ENCODE peak calls at places on chromosome 16, in ten cellular contexts. One of them, this sample, is unnamed.

GRCh38 chr16:83989300-83989699 is 21.3 kb downstream of the NECAB2 start:
- DNase-seq in transverse colon: no peak
- DNase-seq in CD4-positive, CD25-positive, alpha-beta regulatory T cell: no peak
- DNase-seq in WERI-Rb-1: no peak
- DNase-seq in uterus: no peak
- DNase-seq in mammary epithelial cell: no peak
- DNase-seq in cardiac muscle cell: no peak
- DNase-seq in stomach: no peak
- DNase-seq in upper lobe of right lung: no peak
- DNase-seq in psoas muscle: no peak
- DNase-seq in this sample: no peak

GRCh38 chr16:23371368-23371767 is 69.3 kb downstream of the SCNN1B start:
- DNase-seq in transverse colon: no peak
- DNase-seq in CD4-positive, CD25-positive, alpha-beta regulatory T cell: no peak
- DNase-seq in WERI-Rb-1: no peak
- DNase-seq in uterus: no peak
- DNase-seq in mammary epithelial cell: no peak
- DNase-seq in cardiac muscle cell: no peak
- DNase-seq in stomach: no peak
- DNase-seq in upper lobe of right lung: no peak
- DNase-seq in psoas muscle: no peak
- DNase-seq in this sample: no peak

GRCh38 chr16:87581867-87582220 is 20.5 kb upstream of the JPH3 start:
- DNase-seq in transverse colon: peak
- DNase-seq in CD4-positive, CD25-positive, alpha-beta regulatory T cell: no peak
- DNase-seq in WERI-Rb-1: no peak
- DNase-seq in uterus: peak
- DNase-seq in mammary epithelial cell: peak
- DNase-seq in cardiac muscle cell: peak
- DNase-seq in stomach: peak
- DNase-seq in upper lobe of right lung: no peak
- DNase-seq in psoas muscle: peak
- DNase-seq in this sample: no peak

GRCh38 chr16:48546774-48547173 is 63.2 kb downstream of the N4BP1 start:
- DNase-seq in transverse colon: peak
- DNase-seq in CD4-positive, CD25-positive, alpha-beta regulatory T cell: no peak
- DNase-seq in WERI-Rb-1: no peak
- DNase-seq in uterus: no peak
- DNase-seq in mammary epithelial cell: no peak
- DNase-seq in cardiac muscle cell: no peak
- DNase-seq in stomach: peak
- DNase-seq in upper lobe of right lung: no peak
- DNase-seq in psoas muscle: no peak
- DNase-seq in this sample: no peak

GRCh38 chr16:9913604-9914330 is 268.5 kb downstream of the GRIN2A start:
- DNase-seq in transverse colon: no peak
- DNase-seq in CD4-positive, CD25-positive, alpha-beta regulatory T cell: no peak
- DNase-seq in WERI-Rb-1: no peak
- DNase-seq in uterus: no peak
- DNase-seq in mammary epithelial cell: no peak
- DNase-seq in cardiac muscle cell: no peak
- DNase-seq in stomach: no peak
- DNase-seq in upper lobe of right lung: no peak
- DNase-seq in psoas muscle: no peak
- DNase-seq in this sample: no peak

GRCh38 chr16:4874686-4875085 is 27.4 kb downstream of the UBN1 start:
- DNase-seq in transverse colon: no peak
- DNase-seq in CD4-positive, CD25-positive, alpha-beta regulatory T cell: no peak
- DNase-seq in WERI-Rb-1: no peak
- DNase-seq in uterus: no peak
- DNase-seq in mammary epithelial cell: no peak
- DNase-seq in cardiac muscle cell: no peak
- DNase-seq in stomach: no peak
- DNase-seq in upper lobe of right lung: no peak
- DNase-seq in psoas muscle: no peak
- DNase-seq in this sample: no peak

GRCh38 chr16:47732806-47733150 is 271.6 kb downstream of the PHKB start:
- DNase-seq in transverse colon: no peak
- DNase-seq in CD4-positive, CD25-positive, alpha-beta regulatory T cell: no peak
- DNase-seq in WERI-Rb-1: no peak
- DNase-seq in uterus: no peak
- DNase-seq in mammary epithelial cell: peak
- DNase-seq in cardiac muscle cell: peak
- DNase-seq in stomach: no peak
- DNase-seq in upper lobe of right lung: no peak
- DNase-seq in psoas muscle: no peak
- DNase-seq in this sample: no peak

GRCh38 chr16:84618428-84619102 is 687 bp upstream of the COTL1 start:
- DNase-seq in transverse colon: no peak
- DNase-seq in CD4-positive, CD25-positive, alpha-beta regulatory T cell: no peak
- DNase-seq in WERI-Rb-1: peak
- DNase-seq in uterus: peak
- DNase-seq in mammary epithelial cell: peak
- DNase-seq in cardiac muscle cell: peak
- DNase-seq in stomach: no peak
- DNase-seq in upper lobe of right lung: no peak
- DNase-seq in psoas muscle: no peak
- DNase-seq in this sample: peak

GRCh38 chr16:23333034-23333579 is 31.0 kb downstream of the SCNN1B start:
- DNase-seq in transverse colon: no peak
- DNase-seq in CD4-positive, CD25-positive, alpha-beta regulatory T cell: no peak
- DNase-seq in WERI-Rb-1: no peak
- DNase-seq in uterus: no peak
- DNase-seq in mammary epithelial cell: peak
- DNase-seq in cardiac muscle cell: no peak
- DNase-seq in stomach: no peak
- DNase-seq in upper lobe of right lung: no peak
- DNase-seq in psoas muscle: no peak
- DNase-seq in this sample: no peak

GRCh38 chr16:70809392-70810060 is 8.6 kb upstream of the VAC14 start:
- DNase-seq in transverse colon: no peak
- DNase-seq in CD4-positive, CD25-positive, alpha-beta regulatory T cell: no peak
- DNase-seq in WERI-Rb-1: no peak
- DNase-seq in uterus: no peak
- DNase-seq in mammary epithelial cell: peak
- DNase-seq in cardiac muscle cell: no peak
- DNase-seq in stomach: no peak
- DNase-seq in upper lobe of right lung: no peak
- DNase-seq in psoas muscle: no peak
- DNase-seq in this sample: no peak

GRCh38 chr16:19809121-19809635 is 75.5 kb downstream of the GPRC5B start:
- DNase-seq in transverse colon: no peak
- DNase-seq in CD4-positive, CD25-positive, alpha-beta regulatory T cell: peak
- DNase-seq in WERI-Rb-1: no peak
- DNase-seq in uterus: no peak
- DNase-seq in mammary epithelial cell: peak
- DNase-seq in cardiac muscle cell: peak
- DNase-seq in stomach: peak
- DNase-seq in upper lobe of right lung: no peak
- DNase-seq in psoas muscle: peak
- DNase-seq in this sample: peak

GRCh38 chr16:85762970-85763369 is 12.1 kb upstream of the C16orf74 start:
- DNase-seq in transverse colon: no peak
- DNase-seq in CD4-positive, CD25-positive, alpha-beta regulatory T cell: no peak
- DNase-seq in WERI-Rb-1: no peak
- DNase-seq in uterus: no peak
- DNase-seq in mammary epithelial cell: no peak
- DNase-seq in cardiac muscle cell: no peak
- DNase-seq in stomach: no peak
- DNase-seq in upper lobe of right lung: no peak
- DNase-seq in psoas muscle: no peak
- DNase-seq in this sample: no peak
- H3K27ac ChIP-seq in transverse colon: no peak
- H3K27ac ChIP-seq in CD4-positive, CD25-positive, alpha-beta regulatory T cell: no peak
- H3K27ac ChIP-seq in WERI-Rb-1: no peak
- H3K27ac ChIP-seq in uterus: no peak
- H3K27ac ChIP-seq in mammary epithelial cell: no peak
- H3K27ac ChIP-seq in cardiac muscle cell: no peak
- H3K27ac ChIP-seq in stomach: no peak
- H3K27ac ChIP-seq in upper lobe of right lung: no peak
- H3K27ac ChIP-seq in psoas muscle: no peak
- H3K27ac ChIP-seq in this sample: no peak

DNA sequence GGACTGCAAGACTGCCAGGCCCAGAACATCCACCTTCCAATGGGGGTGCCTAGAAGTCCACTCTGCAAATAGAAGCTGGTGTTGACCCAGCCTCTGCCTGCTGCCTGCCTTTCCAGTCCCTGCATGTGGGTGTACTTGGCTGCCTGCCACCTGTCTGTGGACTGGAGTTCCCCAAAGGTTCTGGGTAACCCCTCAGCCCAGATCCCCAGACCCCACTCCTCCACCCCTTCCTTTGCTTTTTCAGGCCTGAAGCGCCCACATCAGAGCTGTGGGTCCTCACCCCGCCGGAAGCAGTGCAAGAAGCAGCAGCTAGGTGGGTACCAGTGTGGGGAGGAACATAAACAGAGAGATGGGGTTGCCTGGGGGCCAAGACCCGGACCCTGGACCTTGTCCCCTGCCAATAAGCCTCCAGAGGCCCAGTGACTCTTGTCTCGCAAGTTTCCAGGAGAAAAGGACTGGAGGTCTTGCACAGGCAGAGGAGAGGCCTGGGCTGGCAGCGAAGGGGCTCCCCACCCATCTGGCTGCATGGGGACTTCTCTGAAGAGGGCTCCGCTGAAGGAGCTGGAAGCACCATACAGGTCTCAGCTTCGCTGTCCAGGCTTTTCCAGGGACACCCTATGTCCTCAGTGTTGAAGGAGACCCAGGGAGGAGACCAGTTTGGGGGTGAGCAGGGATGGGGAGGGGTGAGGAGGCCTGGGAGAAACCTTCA is 34.3 kb downstream of the NLRC5 start:
- DNase-seq in transverse colon: no peak
- DNase-seq in CD4-positive, CD25-positive, alpha-beta regulatory T cell: peak
- DNase-seq in WERI-Rb-1: no peak
- DNase-seq in uterus: no peak
- DNase-seq in mammary epithelial cell: no peak
- DNase-seq in cardiac muscle cell: no peak
- DNase-seq in stomach: no peak
- DNase-seq in upper lobe of right lung: no peak
- DNase-seq in psoas muscle: no peak
- DNase-seq in this sample: no peak
- H3K27ac ChIP-seq in transverse colon: no peak
- H3K27ac ChIP-seq in CD4-positive, CD25-positive, alpha-beta regulatory T cell: peak
- H3K27ac ChIP-seq in WERI-Rb-1: no peak
- H3K27ac ChIP-seq in uterus: no peak
- H3K27ac ChIP-seq in mammary epithelial cell: no peak
- H3K27ac ChIP-seq in cardiac muscle cell: no peak
- H3K27ac ChIP-seq in stomach: no peak
- H3K27ac ChIP-seq in upper lobe of right lung: no peak
- H3K27ac ChIP-seq in psoas muscle: no peak
- H3K27ac ChIP-seq in this sample: peak

DNA sequence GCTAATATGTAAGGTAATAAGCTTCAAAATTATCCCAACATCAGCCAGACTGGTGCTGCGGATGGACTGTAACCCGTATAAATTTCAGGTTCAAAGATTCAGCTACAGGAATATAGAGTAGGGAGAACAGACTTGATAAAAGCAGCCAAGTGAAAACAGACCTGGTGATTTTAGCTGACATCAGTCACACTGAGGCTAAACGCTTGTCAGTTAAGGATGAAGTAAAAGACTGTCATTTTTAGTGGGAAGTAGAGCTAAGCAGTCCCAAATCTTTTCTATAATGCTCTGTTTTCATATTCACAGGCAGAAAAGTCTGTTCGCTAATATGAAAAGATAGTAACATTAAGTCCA is 35.4 kb downstream of the CMTM4 start:
- DNase-seq in transverse colon: no peak
- DNase-seq in CD4-positive, CD25-positive, alpha-beta regulatory T cell: no peak
- DNase-seq in WERI-Rb-1: no peak
- DNase-seq in uterus: no peak
- DNase-seq in mammary epithelial cell: no peak
- DNase-seq in cardiac muscle cell: no peak
- DNase-seq in stomach: no peak
- DNase-seq in upper lobe of right lung: no peak
- DNase-seq in psoas muscle: no peak
- DNase-seq in this sample: no peak
- H3K27ac ChIP-seq in transverse colon: peak
- H3K27ac ChIP-seq in CD4-positive, CD25-positive, alpha-beta regulatory T cell: no peak
- H3K27ac ChIP-seq in WERI-Rb-1: peak
- H3K27ac ChIP-seq in uterus: peak
- H3K27ac ChIP-seq in mammary epithelial cell: peak
- H3K27ac ChIP-seq in cardiac muscle cell: peak
- H3K27ac ChIP-seq in stomach: no peak
- H3K27ac ChIP-seq in upper lobe of right lung: peak
- H3K27ac ChIP-seq in psoas muscle: peak
- H3K27ac ChIP-seq in this sample: peak

GRCh38 chr16:72013389-72013788 is 4.8 kb downstream of the DHODH start:
- DNase-seq in transverse colon: no peak
- DNase-seq in CD4-positive, CD25-positive, alpha-beta regulatory T cell: peak
- DNase-seq in WERI-Rb-1: no peak
- DNase-seq in uterus: peak
- DNase-seq in mammary epithelial cell: peak
- DNase-seq in cardiac muscle cell: peak
- DNase-seq in stomach: no peak
- DNase-seq in upper lobe of right lung: peak
- DNase-seq in psoas muscle: peak
- DNase-seq in this sample: peak
- H3K27ac ChIP-seq in transverse colon: no peak
- H3K27ac ChIP-seq in CD4-positive, CD25-positive, alpha-beta regulatory T cell: no peak
- H3K27ac ChIP-seq in WERI-Rb-1: no peak
- H3K27ac ChIP-seq in uterus: peak
- H3K27ac ChIP-seq in mammary epithelial cell: no peak
- H3K27ac ChIP-seq in cardiac muscle cell: peak
- H3K27ac ChIP-seq in stomach: no peak
- H3K27ac ChIP-seq in upper lobe of right lung: peak
- H3K27ac ChIP-seq in psoas muscle: peak
- H3K27ac ChIP-seq in this sample: no peak